ENCODE peak calls at places on chromosomes 1 and 21, in five cellular contexts. One of them, this sample, is unnamed. For H3K4me1 and H3K9me3, the result is how much of the 10 kb centered on the place peaks cover.

GRCh38 chr1:22709891-22710687 is 550 bp upstream of the EPHB2 start:
- DNase-seq in left ventricle myocardium inferior: peak
- DNase-seq in H9: peak
- DNase-seq in breast epithelium: no peak
- DNase-seq in A549: peak
- DNase-seq in this sample: peak

GRCh38 chr1:151510957-151511635 is at the start of gene CGN:
- DNase-seq in left ventricle myocardium inferior: peak
- DNase-seq in H9: peak
- DNase-seq in breast epithelium: peak
- DNase-seq in A549: peak
- DNase-seq in this sample: peak

GRCh38 chr1:243964915-243965314 is 86.2 kb upstream of the ZBTB18 start:
- DNase-seq in left ventricle myocardium inferior: no peak
- DNase-seq in H9: no peak
- DNase-seq in breast epithelium: no peak
- DNase-seq in A549: no peak
- DNase-seq in this sample: no peak

GRCh38 chr1:229283183-229283611 is 12.3 kb downstream of the RAB4A start:
- DNase-seq in left ventricle myocardium inferior: no peak
- DNase-seq in H9: no peak
- DNase-seq in breast epithelium: no peak
- DNase-seq in A549: no peak
- DNase-seq in this sample: no peak

GRCh38 chr1:87042127-87042811 is 127.8 kb downstream of the HS2ST1 start:
- DNase-seq in left ventricle myocardium inferior: no peak
- DNase-seq in H9: no peak
- DNase-seq in breast epithelium: no peak
- DNase-seq in A549: no peak
- DNase-seq in this sample: no peak

GRCh38 chr1:218345673-218346390 is 696 bp downstream of the TGFB2 start:
- DNase-seq in left ventricle myocardium inferior: peak
- DNase-seq in H9: peak
- DNase-seq in breast epithelium: peak
- DNase-seq in A549: peak
- DNase-seq in this sample: peak

GRCh38 chr1:162674018-162674608 is 41.8 kb downstream of the DDR2 start:
- DNase-seq in left ventricle myocardium inferior: no peak
- DNase-seq in H9: no peak
- DNase-seq in breast epithelium: no peak
- DNase-seq in A549: no peak
- DNase-seq in this sample: no peak

GRCh38 chr1:154614247-154614646 is 6.3 kb upstream of the ADAR start:
- DNase-seq in left ventricle myocardium inferior: no peak
- DNase-seq in H9: peak
- DNase-seq in breast epithelium: no peak
- DNase-seq in A549: no peak
- DNase-seq in this sample: no peak

GRCh38 chr21:46294647-46295176 is 8.6 kb downstream of the YBEY start:
- DNase-seq in left ventricle myocardium inferior: peak
- DNase-seq in H9: no peak
- DNase-seq in breast epithelium: no peak
- DNase-seq in A549: no peak
- DNase-seq in this sample: no peak
- H3K27ac ChIP-seq in left ventricle myocardium inferior: peak
- H3K27ac ChIP-seq in H9: no peak
- H3K27ac ChIP-seq in breast epithelium: peak
- H3K27ac ChIP-seq in A549: no peak
- H3K27ac ChIP-seq in this sample: no peak

GRCh38 chr21:34131586-34131985 is 58.2 kb downstream of the MRPS6 start:
- DNase-seq in left ventricle myocardium inferior: no peak
- DNase-seq in H9: no peak
- DNase-seq in breast epithelium: no peak
- DNase-seq in A549: no peak
- DNase-seq in this sample: no peak
- H3K4me1 ChIP-seq in left ventricle myocardium inferior: half or more
- H3K4me1 ChIP-seq in H9: under half
- H3K4me1 ChIP-seq in breast epithelium: under half
- H3K4me1 ChIP-seq in A549: under half
- H3K4me1 ChIP-seq in this sample: under half

GRCh38 chr1:4551706-4552105 is 102.7 kb upstream of the AJAP1 start:
- DNase-seq in left ventricle myocardium inferior: no peak
- DNase-seq in H9: no peak
- DNase-seq in breast epithelium: no peak
- DNase-seq in A549: no peak
- DNase-seq in this sample: no peak

GRCh38 chr1:4553761-4554160 is 100.6 kb upstream of the AJAP1 start:
- DNase-seq in left ventricle myocardium inferior: no peak
- DNase-seq in H9: no peak
- DNase-seq in breast epithelium: no peak
- DNase-seq in A549: no peak
- DNase-seq in this sample: no peak

GRCh38 chr1:4554291-4554865 is 100.0 kb upstream of the AJAP1 start:
- DNase-seq in left ventricle myocardium inferior: no peak
- DNase-seq in H9: no peak
- DNase-seq in breast epithelium: no peak
- DNase-seq in A549: no peak
- DNase-seq in this sample: no peak

GRCh38 chr1:4549933-4550332 is 104.5 kb upstream of the AJAP1 start:
- DNase-seq in left ventricle myocardium inferior: no peak
- DNase-seq in H9: no peak
- DNase-seq in breast epithelium: no peak
- DNase-seq in A549: no peak
- DNase-seq in this sample: no peak
- H3K9me3 ChIP-seq in left ventricle myocardium inferior: under half
- H3K9me3 ChIP-seq in H9: under half
- H3K9me3 ChIP-seq in breast epithelium: under half
- H3K9me3 ChIP-seq in A549: under half
- H3K9me3 ChIP-seq in this sample: under half

GRCh38 chr1:45840704-45841103 is 37.3 kb downstream of the MAST2 start:
- DNase-seq in left ventricle myocardium inferior: no peak
- DNase-seq in H9: no peak
- DNase-seq in breast epithelium: no peak
- DNase-seq in A549: no peak
- DNase-seq in this sample: no peak
- H3K27ac ChIP-seq in left ventricle myocardium inferior: no peak
- H3K27ac ChIP-seq in H9: no peak
- H3K27ac ChIP-seq in breast epithelium: no peak
- H3K27ac ChIP-seq in A549: peak
- H3K27ac ChIP-seq in this sample: no peak

GRCh38 chr1:201561604-201562003 is 22.7 kb downstream of the NAV1 start:
- DNase-seq in left ventricle myocardium inferior: no peak
- DNase-seq in H9: no peak
- DNase-seq in breast epithelium: no peak
- DNase-seq in A549: no peak
- DNase-seq in this sample: no peak
- H3K4me1 ChIP-seq in left ventricle myocardium inferior: half or more
- H3K4me1 ChIP-seq in H9: under half
- H3K4me1 ChIP-seq in breast epithelium: under half
- H3K4me1 ChIP-seq in A549: under half
- H3K4me1 ChIP-seq in this sample: under half

GRCh38 chr1:4307468-4307845 is 347.0 kb upstream of the AJAP1 start:
- DNase-seq in left ventricle myocardium inferior: no peak
- DNase-seq in H9: peak
- DNase-seq in breast epithelium: peak
- DNase-seq in A549: no peak
- DNase-seq in this sample: no peak
- H3K9me3 ChIP-seq in left ventricle myocardium inferior: under half
- H3K9me3 ChIP-seq in H9: under half
- H3K9me3 ChIP-seq in breast epithelium: under half
- H3K9me3 ChIP-seq in A549: under half
- H3K9me3 ChIP-seq in this sample: under half